ENCODE peak calls at places on chromosome 7, in ten cellular contexts. A is H1, W is GM10248, J is psoas muscle, P is mammary epithelial cell, H is prostate gland, O is HCT116, X is WERI-Rb-1, Q is colonic mucosa, S is mucosa of descending colon. N is an unnamed sample.

GRCh38 chr7:117322741-117323584 is at the start of gene WNT2:
- DNase-seq in A (peak; percentile 56), W (no peak), J (no peak), P (peak; percentile 42), H (no peak), O (no peak), X (no peak), Q (no peak), S (no peak), N (no peak)

GRCh38 chr7:5276611-5277010 is 6.1 kb upstream of the SLC29A4 start:
- DNase-seq in A (no peak), W (no peak), J (no peak), P (no peak), H (no peak), O (no peak), X (peak; percentile 76), Q (no peak), S (no peak), N (no peak)

GRCh38 chr7:69610675-69611037 is 12.4 kb downstream of the AUTS2 start:
- DNase-seq in A (no peak), W (no peak), J (no peak), P (no peak), H (no peak), O (no peak), X (no peak), Q (no peak), S (no peak), N (no peak)

GRCh38 chr7:134691820-134692705 is 45.4 kb downstream of the BPGM start:
- DNase-seq in A (no peak), W (no peak), J (no peak), P (peak; percentile 56), H (no peak), O (no peak), X (no peak), Q (no peak), S (no peak), N (no peak)

GRCh38 chr7:155778349-155778748 is 33.9 kb downstream of the SHH start:
- DNase-seq in A (no peak), W (no peak), J (no peak), P (no peak), H (no peak), O (no peak), X (no peak), Q (no peak), S (no peak), N (no peak)

GRCh38 chr7:46811529-46811928 is 770.4 kb downstream of the TNS3 start:
- DNase-seq in A (no peak), W (no peak), J (no peak), P (peak; percentile 73), H (no peak), O (no peak), X (peak; percentile 29), Q (peak; percentile 22), S (peak; percentile 7), N (no peak)

GRCh38 chr7:37987732-37988131 is 67.3 kb downstream of the EPDR1 start:
- DNase-seq in A (no peak), W (no peak), J (no peak), P (peak; percentile 58), H (peak; percentile 12), O (no peak), X (no peak), Q (peak; percentile 52), S (peak; percentile 67), N (no peak)

GRCh38 chr7:51545131-51545530 is 228.5 kb upstream of the COBL start:
- DNase-seq in A (no peak), W (no peak), J (no peak), P (no peak), H (no peak), O (no peak), X (no peak), Q (no peak), S (no peak), N (no peak)

GRCh38 chr7:139651308-139651707 is 126.5 kb downstream of the HIPK2 start:
- DNase-seq in A (no peak), W (no peak), J (no peak), P (peak; percentile 22), H (no peak), O (no peak), X (no peak), Q (no peak), S (no peak), N (no peak)

GRCh38 chr7:10537764-10538163 is 435.9 kb upstream of the PHF14 start:
- DNase-seq in A (no peak), W (no peak), J (no peak), P (no peak), H (no peak), O (no peak), X (no peak), Q (no peak), S (no peak), N (no peak)

GRCh38 chr7:43105521-43106120 is 6.8 kb upstream of the HECW1 start:
- DNase-seq in A (no peak), W (no peak), J (no peak), P (no peak), H (no peak), O (no peak), X (no peak), Q (no peak), S (no peak), N (no peak)

GRCh38 chr7:56030340-56030739 is 20.9 kb downstream of the PSPH start:
- DNase-seq in A (no peak), W (no peak), J (no peak), P (no peak), H (no peak), O (no peak), X (no peak), Q (no peak), S (no peak), N (no peak)

GRCh38 chr7:100089458-100090201 is 861 bp downstream of the COPS6 start:
- DNase-seq in A (no peak), W (no peak), J (no peak), P (no peak), H (no peak), O (no peak), X (no peak), Q (no peak), S (no peak), N (no peak)

GRCh38 chr7:31076641-31077310 is 24.7 kb downstream of the ADCYAP1R1 start:
- DNase-seq in A (no peak), W (no peak), J (peak; percentile 64), P (no peak), H (no peak), O (no peak), X (no peak), Q (no peak), S (no peak), N (no peak)

GRCh38 chr7:115561341-115562110 is 469.0 kb downstream of the TFEC start:
- DNase-seq in A (no peak), W (no peak), J (no peak), P (no peak), H (no peak), O (no peak), X (no peak), Q (no peak), S (no peak), N (no peak)
- TF ChIP-seq CTCF in A (no peak), W (no peak), J (no peak), P (no peak), H (no peak), O (no peak), X (no peak), Q (no peak), S (no peak), N (no peak)

GRCh38 chr7:122896509-122896908 is 10.2 kb upstream of the CADPS2 start:
- DNase-seq in A (no peak), W (no peak), J (no peak), P (no peak), H (no peak), O (no peak), X (no peak), Q (no peak), S (no peak), N (no peak)
- TF ChIP-seq CTCF in A (no peak), W (no peak), J (no peak), P (no peak), H (no peak), O (peak; percentile 39), X (no peak), Q (no peak), S (no peak), N (peak; percentile 28)

GRCh38 chr7:128324363-128324680 is 19.4 kb downstream of the RBM28 start:
- DNase-seq in A (no peak), W (no peak), J (no peak), P (no peak), H (no peak), O (no peak), X (no peak), Q (no peak), S (no peak), N (no peak)

GRCh38 chr7:128323489-128324362 is 20.0 kb downstream of the RBM28 start:
- DNase-seq in A (no peak), W (no peak), J (no peak), P (no peak), H (no peak), O (no peak), X (no peak), Q (no peak), S (no peak), N (no peak)

GRCh38 chr7:128318696-128319095 is 25.0 kb downstream of the RBM28 start:
- DNase-seq in A (no peak), W (no peak), J (no peak), P (no peak), H (no peak), O (no peak), X (no peak), Q (no peak), S (no peak), N (no peak)

GRCh38 chr7:128321044-128321422 is 22.7 kb downstream of the RBM28 start:
- DNase-seq in A (no peak), W (no peak), J (no peak), P (no peak), H (no peak), O (no peak), X (no peak), Q (no peak), S (no peak), N (no peak)

DNA sequence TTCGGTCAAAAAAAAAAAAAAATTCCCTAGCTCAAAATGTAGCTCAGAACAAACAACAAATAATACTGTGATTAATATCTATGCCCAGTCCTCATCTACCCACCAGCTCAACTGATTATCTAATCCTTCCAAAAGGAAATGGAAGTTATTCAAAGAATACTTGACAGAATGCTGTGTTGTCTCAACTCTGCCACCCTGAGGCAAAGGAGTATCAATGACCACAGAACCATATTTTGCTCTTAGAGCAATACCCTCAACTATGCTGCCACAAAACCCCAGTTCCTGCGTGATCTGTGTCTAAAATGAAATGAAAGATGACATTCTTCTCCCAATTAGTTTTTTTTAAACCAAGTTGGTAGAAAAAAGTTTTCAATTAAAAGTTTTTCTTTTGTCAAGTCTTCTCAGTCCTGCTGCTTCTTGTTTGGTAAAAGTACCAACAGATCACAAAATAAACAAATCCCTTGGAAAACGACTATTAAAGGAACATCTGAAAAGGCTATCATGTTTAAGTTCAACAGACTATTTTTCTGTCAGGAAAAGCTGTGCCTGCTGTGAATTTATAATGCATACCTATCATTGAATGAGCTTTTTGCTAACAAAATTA is 21.6 kb downstream of the RBM28 start:
- DNase-seq in A (no peak), W (no peak), J (no peak), P (peak; percentile 37), H (no peak), O (no peak), X (peak; percentile 27), Q (no peak), S (no peak), N (no peak)
- TF ChIP-seq CTCF in A (no peak), W (peak; percentile 23), J (peak; percentile 21), P (peak; percentile 39), H (no peak), O (peak; percentile 39), X (peak; percentile 45), Q (peak; percentile 17), S (no peak), N (peak; percentile 56)

GRCh38 chr7:24905996-24906770 is 73.8 kb downstream of the OSBPL3 start:
- DNase-seq in A (no peak), W (no peak), J (no peak), P (peak; percentile 78), H (no peak), O (peak; percentile 32), X (no peak), Q (no peak), S (no peak), N (no peak)
- TF ChIP-seq CTCF in A (no peak), W (no peak), J (no peak), P (no peak), H (no peak), O (no peak), X (no peak), Q (no peak), S (no peak), N (no peak)